ENCODE peak calls at places on chromosomes 16 and 17, in five cellular contexts. One of them, this sample, is unnamed.

GRCh38 chr16:56603589-56603988 is 4.8 kb upstream of the MT2A start:
- DNase-seq in aorta: no peak
- DNase-seq in substantia nigra: peak
- DNase-seq in endothelial cell of umbilical vein: peak
- DNase-seq in PC-9: no peak
- DNase-seq in this sample: no peak

GRCh38 chr17:42779942-42780815 is at the start of gene WNK4:
- DNase-seq in PC-9: no peak
- DNase-seq in aorta: no peak
- DNase-seq in endothelial cell of umbilical vein: peak
- DNase-seq in substantia nigra: no peak
- DNase-seq in this sample: no peak

GRCh38 chr17:77609553-77610517 is 348.7 kb upstream of the TNRC6C start:
- DNase-seq in substantia nigra: no peak
- DNase-seq in PC-9: no peak
- DNase-seq in aorta: peak
- DNase-seq in endothelial cell of umbilical vein: no peak
- DNase-seq in this sample: no peak

GRCh38 chr17:74646231-74646630 is 22.7 kb upstream of the CD300E start:
- DNase-seq in aorta: no peak
- DNase-seq in substantia nigra: no peak
- DNase-seq in endothelial cell of umbilical vein: no peak
- DNase-seq in PC-9: no peak
- DNase-seq in this sample: no peak

GRCh38 chr16:23518435-23518891 is 8.2 kb upstream of the GGA2 start:
- DNase-seq in aorta: no peak
- DNase-seq in endothelial cell of umbilical vein: peak
- DNase-seq in PC-9: no peak
- DNase-seq in substantia nigra: no peak
- DNase-seq in this sample: no peak

GRCh38 chr17:82603981-82604448 is 44.2 kb downstream of the WDR45B start:
- DNase-seq in aorta: peak
- DNase-seq in substantia nigra: peak
- DNase-seq in endothelial cell of umbilical vein: peak
- DNase-seq in PC-9: no peak
- DNase-seq in this sample: no peak

GRCh38 chr17:59361386-59361785 is 29.9 kb downstream of the YPEL2 start:
- DNase-seq in endothelial cell of umbilical vein: peak
- DNase-seq in PC-9: no peak
- DNase-seq in aorta: no peak
- DNase-seq in substantia nigra: no peak
- DNase-seq in this sample: no peak

GRCh38 chr16:30899794-30900193 is 3.4 kb downstream of the CTF1 start:
- DNase-seq in PC-9: no peak
- DNase-seq in substantia nigra: no peak
- DNase-seq in aorta: no peak
- DNase-seq in endothelial cell of umbilical vein: no peak
- DNase-seq in this sample: no peak

GRCh38 chr16:88705076-88705684 is 1.0 kb downstream of the RNF166 start:
- DNase-seq in substantia nigra: peak
- DNase-seq in PC-9: no peak
- DNase-seq in aorta: peak
- DNase-seq in endothelial cell of umbilical vein: peak
- DNase-seq in this sample: peak

GRCh38 chr16:49636608-49637007 is 219.3 kb downstream of the ZNF423 start:
- DNase-seq in aorta: no peak
- DNase-seq in substantia nigra: no peak
- DNase-seq in PC-9: no peak
- DNase-seq in endothelial cell of umbilical vein: no peak
- DNase-seq in this sample: no peak

GRCh38 chr17:45942284-45942683 is 47.9 kb downstream of the MAPT start:
- DNase-seq in endothelial cell of umbilical vein: no peak
- DNase-seq in aorta: peak
- DNase-seq in PC-9: no peak
- DNase-seq in substantia nigra: peak
- DNase-seq in this sample: peak

GRCh38 chr16:89909777-89910716 is 8.6 kb upstream of the MC1R start:
- DNase-seq in PC-9: peak
- DNase-seq in endothelial cell of umbilical vein: peak
- DNase-seq in aorta: peak
- DNase-seq in substantia nigra: peak
- DNase-seq in this sample: peak

GRCh38 chr17:550776-551175 is 163.9 kb downstream of the VPS53 start:
- DNase-seq in PC-9: no peak
- DNase-seq in endothelial cell of umbilical vein: no peak
- DNase-seq in aorta: no peak
- DNase-seq in substantia nigra: no peak
- DNase-seq in this sample: no peak

GRCh38 chr16:4402439-4403132 is 13.8 kb downstream of the CORO7 start:
- DNase-seq in substantia nigra: peak
- DNase-seq in PC-9: peak
- DNase-seq in aorta: peak
- DNase-seq in endothelial cell of umbilical vein: peak
- DNase-seq in this sample: peak

GRCh38 chr16:31352344-31353115 is 2.4 kb upstream of the ITGAX start:
- DNase-seq in endothelial cell of umbilical vein: no peak
- DNase-seq in substantia nigra: no peak
- DNase-seq in aorta: peak
- DNase-seq in PC-9: no peak
- DNase-seq in this sample: no peak

GRCh38 chr17:68512967-68513474 is 791 bp downstream of the PRKAR1A start:
- DNase-seq in endothelial cell of umbilical vein: peak
- DNase-seq in substantia nigra: no peak
- DNase-seq in PC-9: no peak
- DNase-seq in aorta: no peak
- DNase-seq in this sample: no peak

GRCh38 chr16:54136276-54136625 is 150.3 kb downstream of the IRX3 start:
- DNase-seq in endothelial cell of umbilical vein: peak
- DNase-seq in aorta: no peak
- DNase-seq in PC-9: no peak
- DNase-seq in substantia nigra: no peak
- DNase-seq in this sample: no peak

GRCh38 chr16:1037934-1038257 is 34.7 kb upstream of the SSTR5 start:
- DNase-seq in aorta: no peak
- DNase-seq in endothelial cell of umbilical vein: no peak
- DNase-seq in PC-9: no peak
- DNase-seq in substantia nigra: no peak
- DNase-seq in this sample: no peak

GRCh38 chr16:48907906-48908634 is 298.1 kb upstream of the N4BP1 start:
- DNase-seq in endothelial cell of umbilical vein: no peak
- DNase-seq in PC-9: no peak
- DNase-seq in aorta: no peak
- DNase-seq in substantia nigra: no peak
- DNase-seq in this sample: no peak

GRCh38 chr17:40427002-40427491 is 9.4 kb upstream of the TOP2A start:
- DNase-seq in endothelial cell of umbilical vein: no peak
- DNase-seq in PC-9: no peak
- DNase-seq in aorta: no peak
- DNase-seq in substantia nigra: no peak
- DNase-seq in this sample: no peak

GRCh38 chr17:6028294-6028693 is 41.9 kb upstream of the WSCD1 start:
- DNase-seq in aorta: no peak
- DNase-seq in endothelial cell of umbilical vein: peak
- DNase-seq in PC-9: no peak
- DNase-seq in substantia nigra: no peak
- DNase-seq in this sample: no peak

GRCh38 chr17:40604327-40605080 is 39.2 kb upstream of the CCR7 start:
- DNase-seq in PC-9: no peak
- DNase-seq in endothelial cell of umbilical vein: no peak
- DNase-seq in substantia nigra: no peak
- DNase-seq in aorta: no peak
- DNase-seq in this sample: no peak

GRCh38 chr16:70699696-70700095 is 13.8 kb upstream of the MTSS2 start:
- DNase-seq in PC-9: no peak
- DNase-seq in endothelial cell of umbilical vein: no peak
- DNase-seq in substantia nigra: no peak
- DNase-seq in aorta: no peak
- DNase-seq in this sample: no peak

GRCh38 chr17:40551091-40551873 is 14.0 kb downstream of the CCR7 start:
- DNase-seq in substantia nigra: no peak
- DNase-seq in endothelial cell of umbilical vein: no peak
- DNase-seq in PC-9: no peak
- DNase-seq in aorta: peak
- DNase-seq in this sample: no peak

GRCh38 chr16:3960049-3960809 is 79.7 kb upstream of the CREBBP start:
- DNase-seq in endothelial cell of umbilical vein: no peak
- DNase-seq in aorta: no peak
- DNase-seq in substantia nigra: no peak
- DNase-seq in PC-9: no peak
- DNase-seq in this sample: no peak

GRCh38 chr16:87198328-87198731 is 118.9 kb downstream of the C16orf95 start:
- DNase-seq in endothelial cell of umbilical vein: no peak
- DNase-seq in substantia nigra: no peak
- DNase-seq in PC-9: no peak
- DNase-seq in aorta: no peak
- DNase-seq in this sample: no peak

GRCh38 chr16:87199901-87200300 is 117.3 kb downstream of the C16orf95 start:
- DNase-seq in PC-9: no peak
- DNase-seq in substantia nigra: no peak
- DNase-seq in endothelial cell of umbilical vein: no peak
- DNase-seq in aorta: no peak
- DNase-seq in this sample: no peak

GRCh38 chr16:87200637-87201036 is 116.6 kb downstream of the C16orf95 start:
- DNase-seq in substantia nigra: no peak
- DNase-seq in aorta: no peak
- DNase-seq in PC-9: no peak
- DNase-seq in endothelial cell of umbilical vein: no peak
- DNase-seq in this sample: no peak

GRCh38 chr16:87198881-87199280 is 118.3 kb downstream of the C16orf95 start:
- DNase-seq in PC-9: no peak
- DNase-seq in aorta: no peak
- DNase-seq in endothelial cell of umbilical vein: no peak
- DNase-seq in substantia nigra: no peak
- DNase-seq in this sample: no peak

GRCh38 chr16:87199379-87199778 is 117.8 kb downstream of the C16orf95 start:
- DNase-seq in endothelial cell of umbilical vein: no peak
- DNase-seq in substantia nigra: no peak
- DNase-seq in PC-9: no peak
- DNase-seq in aorta: no peak
- DNase-seq in this sample: no peak
- H3K27ac ChIP-seq in endothelial cell of umbilical vein: no peak
- H3K27ac ChIP-seq in substantia nigra: no peak
- H3K27ac ChIP-seq in PC-9: peak
- H3K27ac ChIP-seq in aorta: no peak
- H3K27ac ChIP-seq in this sample: no peak

GRCh38 chr17:50181155-50181554 is 15.3 kb downstream of the SGCA start:
- DNase-seq in substantia nigra: peak
- DNase-seq in endothelial cell of umbilical vein: no peak
- DNase-seq in aorta: peak
- DNase-seq in PC-9: no peak
- DNase-seq in this sample: peak

GRCh38 chr17:50181601-50182345 is 16.0 kb downstream of the SGCA start:
- DNase-seq in aorta: peak
- DNase-seq in substantia nigra: no peak
- DNase-seq in endothelial cell of umbilical vein: no peak
- DNase-seq in PC-9: no peak
- DNase-seq in this sample: no peak

GRCh38 chr17:50184057-50184456 is 17.4 kb downstream of the COL1A1 start:
- DNase-seq in substantia nigra: no peak
- DNase-seq in PC-9: no peak
- DNase-seq in endothelial cell of umbilical vein: no peak
- DNase-seq in aorta: no peak
- DNase-seq in this sample: no peak

GRCh38 chr17:50183439-50184001 is 17.7 kb downstream of the SGCA start:
- DNase-seq in PC-9: no peak
- DNase-seq in substantia nigra: no peak
- DNase-seq in aorta: no peak
- DNase-seq in endothelial cell of umbilical vein: no peak
- DNase-seq in this sample: no peak

GRCh38 chr17:50182783-50183438 is 17.1 kb downstream of the SGCA start:
- DNase-seq in PC-9: no peak
- DNase-seq in substantia nigra: no peak
- DNase-seq in aorta: no peak
- DNase-seq in endothelial cell of umbilical vein: no peak
- DNase-seq in this sample: no peak
- H3K27ac ChIP-seq in PC-9: no peak
- H3K27ac ChIP-seq in substantia nigra: no peak
- H3K27ac ChIP-seq in aorta: peak
- H3K27ac ChIP-seq in endothelial cell of umbilical vein: no peak
- H3K27ac ChIP-seq in this sample: no peak

GRCh38 chr17:35536664-35537160 is 766 bp downstream of the SLFN12L start:
- DNase-seq in PC-9: no peak
- DNase-seq in aorta: no peak
- DNase-seq in substantia nigra: no peak
- DNase-seq in endothelial cell of umbilical vein: no peak
- DNase-seq in this sample: no peak

GRCh38 chr17:35537569-35538209 is at the start of gene SLFN12L:
- DNase-seq in aorta: no peak
- DNase-seq in PC-9: no peak
- DNase-seq in substantia nigra: no peak
- DNase-seq in endothelial cell of umbilical vein: peak
- DNase-seq in this sample: no peak

GRCh38 chr17:35541434-35541833 is 4.0 kb upstream of the SLFN12L start:
- DNase-seq in aorta: no peak
- DNase-seq in substantia nigra: no peak
- DNase-seq in PC-9: no peak
- DNase-seq in endothelial cell of umbilical vein: no peak
- DNase-seq in this sample: no peak

GRCh38 chr17:35540589-35541404 is 3.3 kb upstream of the SLFN12L start:
- DNase-seq in substantia nigra: no peak
- DNase-seq in aorta: peak
- DNase-seq in PC-9: peak
- DNase-seq in endothelial cell of umbilical vein: peak
- DNase-seq in this sample: no peak

DNA sequence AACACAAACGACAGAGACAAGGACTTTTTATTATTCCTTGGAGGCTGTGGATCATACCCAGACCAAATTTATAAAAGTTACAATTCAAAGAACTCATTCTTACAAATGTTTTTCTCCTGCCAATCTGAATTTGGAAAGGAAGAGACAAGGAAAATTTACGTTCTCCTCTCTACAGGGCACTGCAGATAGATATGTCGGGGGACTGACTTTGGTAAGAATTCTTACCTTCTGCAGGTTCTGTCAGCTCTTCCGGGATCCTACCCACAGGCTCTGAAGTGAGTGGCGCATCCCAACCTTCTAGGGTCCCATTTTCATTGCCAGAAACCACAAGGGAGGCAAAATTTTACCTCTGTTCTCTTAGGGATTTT is 2.2 kb upstream of the SLFN12L start:
- DNase-seq in PC-9: no peak
- DNase-seq in substantia nigra: no peak
- DNase-seq in endothelial cell of umbilical vein: no peak
- DNase-seq in aorta: no peak
- DNase-seq in this sample: no peak
- H3K27ac ChIP-seq in PC-9: no peak
- H3K27ac ChIP-seq in substantia nigra: no peak
- H3K27ac ChIP-seq in endothelial cell of umbilical vein: no peak
- H3K27ac ChIP-seq in aorta: no peak
- H3K27ac ChIP-seq in this sample: no peak

DNA sequence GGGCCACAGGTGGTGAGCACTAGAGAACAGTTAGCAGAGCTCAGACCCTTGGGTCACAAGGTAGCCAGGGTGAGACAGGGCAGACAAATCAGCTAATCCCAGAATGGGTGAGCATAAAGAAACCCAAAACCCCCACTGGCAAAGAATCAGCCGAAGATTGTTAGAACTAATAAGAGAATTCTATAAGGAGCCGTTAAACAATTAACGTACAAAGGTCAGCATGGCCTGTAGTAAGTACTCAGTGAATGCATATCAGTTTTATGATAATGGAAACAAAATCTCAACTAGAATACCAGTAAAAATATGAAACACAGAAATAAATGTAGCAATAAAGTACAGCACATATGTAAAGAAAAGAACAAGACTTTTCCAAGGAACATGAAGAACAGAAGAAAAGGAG is 168.6 kb downstream of the NTN1 start:
- DNase-seq in PC-9: no peak
- DNase-seq in endothelial cell of umbilical vein: no peak
- DNase-seq in substantia nigra: no peak
- DNase-seq in aorta: no peak
- DNase-seq in this sample: no peak
- H3K27ac ChIP-seq in PC-9: no peak
- H3K27ac ChIP-seq in endothelial cell of umbilical vein: no peak
- H3K27ac ChIP-seq in substantia nigra: no peak
- H3K27ac ChIP-seq in aorta: no peak
- H3K27ac ChIP-seq in this sample: no peak